ENCODE peak calls at places on chromosomes 16 and 17, in ten cellular contexts. Y is nephron progenitor cell; G is SW 1271; H is dorsolateral prefrontal cortex; Z is activated T-cell treated with anti-CD3 and anti-CD28 coated beads, Interleukin-2, amount 50 U/mL, for 4 hours; M is NCI-H1417; N is GM23338; K is ACHN; C is aorta; U is fibroblast of lung. D is an unnamed sample.
A peak's percentile ranks its signal among the peaks of the same experiment; 100 is the strongest.

GRCh38 chr17:39527220-39527813 is 66.0 kb downstream of the CDK12 start:
- DNase-seq in C (no peak), U (peak; percentile 15), Y (no peak), M (no peak), Z (no peak), H (no peak), N (peak; percentile 73), K (peak; percentile 43), G (no peak), D (peak; percentile 4)

GRCh38 chr17:81527591-81528383 is at the start of gene FSCN2:
- DNase-seq in N (no peak), C (no peak), Z (no peak), Y (peak; percentile 58), M (no peak), H (no peak), U (no peak), K (no peak), G (no peak), D (no peak)

GRCh38 chr16:54931757-54932660 is 1.3 kb downstream of the IRX5 start:
- DNase-seq in U (no peak), M (no peak), K (peak; percentile 40), Z (no peak), H (no peak), N (peak; percentile 41), C (no peak), Y (peak; percentile 34), G (no peak), D (no peak)

GRCh38 chr17:35242158-35242804 is 591 bp upstream of the SLFN5 start:
- DNase-seq in U (no peak), Z (peak; percentile 80), G (peak; percentile 15), K (peak; percentile 75), C (peak; percentile 73), N (peak; percentile 95), M (peak; percentile 83), H (no peak), Y (peak; percentile 53), D (no peak)

GRCh38 chr17:73513426-73513825 is 130.8 kb downstream of the SDK2 start:
- DNase-seq in Y (no peak), U (no peak), Z (no peak), H (no peak), M (peak; percentile 32), K (no peak), N (no peak), G (no peak), C (no peak), D (peak; percentile 12)

GRCh38 chr16:83136924-83137323 is 510.2 kb downstream of the CDH13 start:
- DNase-seq in C (no peak), G (no peak), U (no peak), M (no peak), Z (no peak), Y (peak; percentile 51), K (peak; percentile 17), N (no peak), H (no peak), D (no peak)

GRCh38 chr17:16044484-16044883 is 44.9 kb downstream of the TTC19 start:
- DNase-seq in Y (no peak), N (peak; percentile 41), U (no peak), Z (no peak), G (no peak), M (no peak), H (no peak), K (no peak), C (no peak), D (no peak)

GRCh38 chr17:50184057-50184456 is 17.4 kb downstream of the COL1A1 start:
- DNase-seq in Z (no peak), M (no peak), H (no peak), G (no peak), K (no peak), U (no peak), N (peak; percentile 70), Y (peak; percentile 32), C (no peak), D (no peak)

GRCh38 chr17:38797091-38797490 is 2.3 kb downstream of the PIP4K2B start:
- DNase-seq in M (no peak), Z (no peak), N (no peak), C (no peak), Y (no peak), U (no peak), G (no peak), H (no peak), K (no peak), D (no peak)

GRCh38 chr17:8222380-8222629 is 11.9 kb upstream of the AURKB start:
- DNase-seq in C (no peak), M (no peak), U (no peak), Z (no peak), H (no peak), K (no peak), G (no peak), Y (no peak), N (no peak), D (no peak)

GRCh38 chr17:48546924-48547838 is 2.3 kb upstream of the HOXB2 start:
- DNase-seq in U (peak; percentile 87), Z (no peak), K (no peak), M (peak; percentile 94), N (no peak), Y (no peak), H (no peak), C (no peak), G (no peak), D (no peak)

GRCh38 chr17:14840616-14841231 is 424.4 kb downstream of the PMP22 start:
- DNase-seq in N (no peak), Z (no peak), U (peak; percentile 74), K (no peak), G (no peak), H (no peak), M (no peak), C (no peak), Y (no peak), D (no peak)

GRCh38 chr17:59093702-59094231 is 12.9 kb downstream of the TRIM37 start:
- DNase-seq in N (no peak), K (peak; percentile 88), U (peak; percentile 98), Y (no peak), G (peak; percentile 85), Z (no peak), C (peak; percentile 73), H (no peak), M (no peak), D (no peak)

D was measured in hippocampal formation.